ENCODE peak calls at places on chromosomes 3 and 15, in eight cellular contexts. N is body of pancreas; D is ELF-1; U is T-helper 2 cell; G is nucleus accumbens; E is coronary artery; W is stomach; S is effector memory CD4-positive, alpha-beta T cell. T is an unnamed sample.

GRCh38 chr15:66228807-66229557 is 24.6 kb downstream of the MEGF11 start:
- DNase-seq in N (no peak), D (no peak), U (no peak), G (no peak), E (no peak), W (no peak), S (no peak), T (no peak)

GRCh38 chr15:61879219-61879618 is 181.0 kb downstream of the VPS13C start:
- DNase-seq in N (peak; percentile 13), D (no peak), U (no peak), G (no peak), E (no peak), W (peak; percentile 53), S (no peak), T (no peak)

GRCh38 chr15:65307978-65308377 is 3.5 kb downstream of the RNU5B-1 start:
- DNase-seq in N (no peak), D (no peak), U (no peak), G (no peak), E (no peak), W (no peak), S (no peak), T (no peak)

GRCh38 chr15:60762167-60762566 is 283.2 kb upstream of the ICE2 start:
- DNase-seq in N (no peak), D (no peak), U (no peak), G (no peak), E (no peak), W (no peak), S (no peak), T (no peak)

GRCh38 chr15:27361418-27361817 is 390.4 kb downstream of the GABRG3 start:
- DNase-seq in N (no peak), D (no peak), U (no peak), G (no peak), E (no peak), W (no peak), S (no peak), T (no peak)

GRCh38 chr15:91627473-91628309 is 225.8 kb upstream of the SLCO3A1 start:
- DNase-seq in N (peak; percentile 66), D (peak; percentile 5), U (no peak), G (no peak), E (no peak), W (no peak), S (no peak), T (no peak)

GRCh38 chr15:29819979-29820801 is 2.1 kb downstream of the TJP1 start:
- DNase-seq in N (no peak), D (no peak), U (no peak), G (no peak), E (no peak), W (no peak), S (no peak), T (no peak)

GRCh38 chr3:52347716-52348635 is 31.9 kb downstream of the DNAH1 start:
- DNase-seq in N (no peak), D (no peak), U (no peak), G (no peak), E (no peak), W (no peak), S (no peak), T (no peak)

GRCh38 chr3:150469031-150469930 is 61.2 kb downstream of the TSC22D2 start:
- DNase-seq in N (peak; percentile 64), D (peak; percentile 78), U (no peak), G (no peak), E (no peak), W (no peak), S (no peak), T (no peak)

GRCh38 chr15:60390931-60391501 is 6.8 kb downstream of the ANXA2 start:
- DNase-seq in N (peak; percentile 15), D (peak; percentile 85), U (no peak), G (no peak), E (peak; percentile 84), W (peak; percentile 42), S (no peak), T (no peak)

GRCh38 chr3:169579086-169579485 is 84.4 kb downstream of the MECOM start:
- DNase-seq in N (no peak), D (no peak), U (no peak), G (no peak), E (no peak), W (no peak), S (no peak), T (no peak)

GRCh38 chr3:159832024-159832423 is 156.6 kb upstream of the IL12A start:
- DNase-seq in N (no peak), D (no peak), U (no peak), G (no peak), E (no peak), W (no peak), S (no peak), T (no peak)

GRCh38 chr3:182626484-182627467 is 166.5 kb upstream of the ATP11B start:
- DNase-seq in N (no peak), D (no peak), U (no peak), G (no peak), E (no peak), W (peak; percentile 37), S (no peak), T (no peak)

GRCh38 chr3:122564155-122564912 is at the start of the genes DTX3L and PARP9:
- DNase-seq in N (peak; percentile 86), D (peak; percentile 83), U (peak; percentile 52), G (peak; percentile 49), E (peak; percentile 87), W (peak; percentile 85), S (peak; percentile 76), T (peak; percentile 96)

GRCh38 chr3:11910971-11911531 is 64.4 kb upstream of the TAMM41 start:
- DNase-seq in N (peak; percentile 39), D (no peak), U (no peak), G (no peak), E (peak; percentile 33), W (peak; percentile 74), S (no peak), T (no peak)

GRCh38 chr3:76554717-76555116 is 485.2 kb upstream of the ROBO2 start:
- DNase-seq in N (no peak), D (no peak), U (no peak), G (no peak), E (no peak), W (no peak), S (no peak), T (no peak)

GRCh38 chr3:141366285-141367037 is 1.8 kb upstream of the ZBTB38 start:
- DNase-seq in N (peak; percentile 82), D (peak; percentile 14), U (no peak), G (no peak), E (no peak), W (peak; percentile 75), S (no peak), T (no peak)

GRCh38 chr3:79140718-79141117 is 627.1 kb downstream of the ROBO1 start:
- DNase-seq in N (no peak), D (no peak), U (no peak), G (no peak), E (no peak), W (no peak), S (no peak), T (no peak)

GRCh38 chr3:187678869-187679268 is 8.7 kb upstream of the SST start:
- DNase-seq in N (peak; percentile 37), D (peak; percentile 77), U (no peak), G (no peak), E (no peak), W (peak; percentile 37), S (no peak), T (no peak)

GRCh38 chr15:67013696-67014095 is 51.7 kb upstream of the SMAD3 start:
- DNase-seq in N (no peak), D (peak; percentile 87), U (no peak), G (no peak), E (no peak), W (no peak), S (no peak), T (no peak)

GRCh38 chr15:66067687-66068086 is 185.9 kb downstream of the MEGF11 start:
- DNase-seq in N (no peak), D (peak; percentile 92), U (no peak), G (no peak), E (no peak), W (no peak), S (no peak), T (peak; percentile 35)

GRCh38 chr15:68656438-68656739 is 77.6 kb downstream of the CORO2B start:
- DNase-seq in N (no peak), D (no peak), U (no peak), G (no peak), E (no peak), W (no peak), S (no peak), T (no peak)

GRCh38 chr3:143084856-143085731 is 34.5 kb upstream of the CHST2 start:
- DNase-seq in N (no peak), D (no peak), U (no peak), G (no peak), E (no peak), W (no peak), S (no peak), T (no peak)

GRCh38 chr3:13408890-13409289 is 11.2 kb downstream of the NUP210 start:
- DNase-seq in N (no peak), D (no peak), U (no peak), G (no peak), E (no peak), W (no peak), S (no peak), T (no peak)

GRCh38 chr15:99965376-99965775 is 232.1 kb upstream of the LYSMD4 start:
- DNase-seq in N (no peak), D (no peak), U (no peak), G (no peak), E (peak; percentile 26), W (no peak), S (no peak), T (peak; percentile 62)

GRCh38 chr3:45132568-45133211 is 13.5 kb downstream of the CDCP1 start:
- DNase-seq in N (no peak), D (no peak), U (no peak), G (no peak), E (no peak), W (no peak), S (no peak), T (no peak)

GRCh38 chr3:30475038-30475808 is 131.2 kb upstream of the TGFBR2 start:
- DNase-seq in N (no peak), D (no peak), U (no peak), G (no peak), E (no peak), W (no peak), S (no peak), T (no peak)

GRCh38 chr3:146065573-146066006 is 95.4 kb downstream of the PLOD2 start:
- DNase-seq in N (peak; percentile 11), D (no peak), U (no peak), G (no peak), E (no peak), W (no peak), S (no peak), T (no peak)

T was measured in cardiac septum.